ENCODE peak calls at places on chromosomes 12 and 14, in four cellular contexts. K is IMR-90, J is H9, C is H1. F is an unnamed sample.

GRCh38 chr12:111819191-111820158 is 22.6 kb upstream of the MAPKAPK5 start:
- DNase-seq in K (no peak), J (no peak), C (no peak), F (no peak)

GRCh38 chr12:49428652-49429549 is 61.6 kb downstream of the SPATS2 start:
- DNase-seq in K (peak), J (no peak), C (no peak), F (peak)

GRCh38 chr12:109595321-109595902 is 21.8 kb downstream of the MVK start:
- DNase-seq in K (no peak), J (no peak), C (no peak), F (no peak)

GRCh38 chr12:98893126-98893525 is 248.0 kb downstream of the APAF1 start:
- DNase-seq in K (no peak), J (no peak), C (no peak), F (peak)

GRCh38 chr12:130658106-130658505 is 58.0 kb downstream of the RIMBP2 start:
- DNase-seq in K (no peak), J (no peak), C (no peak), F (no peak)

GRCh38 chr14:42140831-42141279 is 534.2 kb downstream of the LRFN5 start:
- DNase-seq in K (peak), J (no peak), C (no peak), F (no peak)

GRCh38 chr12:43111608-43112007 is 440.4 kb downstream of the ADAMTS20 start:
- DNase-seq in K (peak), J (no peak), C (no peak), F (no peak)

GRCh38 chr14:71021347-71022014 is 114.2 kb downstream of the PCNX1 start:
- DNase-seq in K (peak), J (no peak), C (no peak), F (peak)

GRCh38 chr14:69687963-69688649 is 76.7 kb downstream of the SUSD6 start:
- DNase-seq in K (no peak), J (no peak), C (no peak), F (no peak)

GRCh38 chr14:89920041-89920440 is 34.5 kb downstream of the EFCAB11 start:
- DNase-seq in K (peak), J (no peak), C (no peak), F (no peak)
- H3K56ac ChIP-seq in K (peak), J (no peak), C (no peak), F (no peak)

DNA sequence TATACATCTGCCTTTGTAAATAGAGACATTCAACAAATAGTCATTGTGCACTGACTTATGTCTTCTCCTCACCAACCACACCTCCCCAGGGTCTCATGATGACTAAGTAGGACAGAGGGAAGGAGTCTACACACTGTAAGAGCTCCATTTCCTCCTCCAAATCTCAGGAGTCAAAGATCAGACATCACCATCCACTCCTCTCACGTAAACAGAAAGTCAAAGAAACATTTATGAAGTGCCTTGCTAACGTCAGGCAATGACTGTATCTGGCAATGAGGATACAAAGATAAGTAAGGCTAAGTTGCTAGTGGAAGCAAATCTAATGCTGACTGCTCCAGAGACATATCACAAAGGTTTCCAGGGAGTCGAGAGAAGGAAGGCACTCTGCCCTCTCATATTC is 88.9 kb downstream of the SLC2A13 start:
- DNase-seq in K (peak), J (no peak), C (no peak), F (no peak)
- H3K4me2 ChIP-seq in K (peak), J (no peak), C (no peak), F (no peak)

GRCh38 chr12:113818278-113818677 is 147.8 kb downstream of the RBM19 start:
- DNase-seq in K (peak), J (no peak), C (no peak), F (no peak)
- H4K5ac ChIP-seq in K (no peak), J (no peak), C (no peak), F (no peak)

GRCh38 chr12:123607756-123608155 is 5.9 kb downstream of the DDX55 start:
- DNase-seq in K (no peak), J (no peak), C (no peak), F (no peak)
- H3K56ac ChIP-seq in K (no peak), J (no peak), C (no peak), F (no peak)

GRCh38 chr14:102922490-102923200 is at the start of gene AMN:
- DNase-seq in K (no peak), J (peak), C (peak), F (no peak)
- H3K4me2 ChIP-seq in K (peak), J (peak), C (peak), F (no peak)

GRCh38 chr12:60281522-60281921 is 685.7 kb downstream of the SLC16A7 start:
- DNase-seq in K (no peak), J (no peak), C (no peak), F (no peak)
- H4K5ac ChIP-seq in K (no peak), J (no peak), C (no peak), F (no peak)

GRCh38 chr14:24368562-24369252 is 723 bp downstream of the NFATC4 start:
- DNase-seq in K (peak), J (peak), C (peak), F (peak)
- H3K56ac ChIP-seq in K (peak), J (no peak), C (peak), F (peak)